ENCODE peak calls at places on chromosomes 16 and 17, in ten cellular contexts. Y, P, R, N, B, F, U, D, G and T are unnamed samples.

GRCh38 chr16:81480856-81481821 is 36.5 kb downstream of the CMIP start:
- DNase-seq in Y (no peak), P (no peak), R (peak), N (peak), B (no peak), F (no peak), U (no peak), D (peak), G (no peak), T (no peak)

GRCh38 chr17:47692137-47692894 is 1.6 kb upstream of the TBKBP1 start:
- DNase-seq in Y (no peak), P (no peak), R (no peak), N (no peak), B (no peak), F (no peak), U (peak), D (no peak), G (no peak), T (no peak)

GRCh38 chr17:41544497-41544896 is 16.4 kb upstream of the KRT19 start:
- DNase-seq in Y (peak), P (no peak), R (no peak), N (no peak), B (no peak), F (no peak), U (no peak), D (no peak), G (no peak), T (no peak)

GRCh38 chr16:4051591-4051990 is 64.7 kb downstream of the ADCY9 start:
- DNase-seq in Y (no peak), P (no peak), R (no peak), N (peak), B (no peak), F (no peak), U (no peak), D (no peak), G (no peak), T (no peak)

GRCh38 chr17:38739305-38739704 is 8.8 kb downstream of the PCGF2 start:
- DNase-seq in Y (no peak), P (no peak), R (no peak), N (no peak), B (no peak), F (no peak), U (no peak), D (no peak), G (no peak), T (no peak)

GRCh38 chr16:24845726-24846547 is at the start of gene SLC5A11:
- DNase-seq in Y (no peak), P (no peak), R (no peak), N (no peak), B (no peak), F (no peak), U (no peak), D (no peak), G (no peak), T (no peak)

GRCh38 chr17:27845264-27846041 is 45.1 kb upstream of the NOS2 start:
- DNase-seq in Y (no peak), P (no peak), R (no peak), N (no peak), B (no peak), F (no peak), U (no peak), D (no peak), G (no peak), T (no peak)

GRCh38 chr17:27540300-27541105 is 84.3 kb downstream of the KSR1 start:
- DNase-seq in Y (no peak), P (no peak), R (no peak), N (peak), B (no peak), F (no peak), U (no peak), D (peak), G (no peak), T (peak)

GRCh38 chr16:14070877-14071575 is at the start of gene MRTFB:
- DNase-seq in Y (peak), P (peak), R (peak), N (peak), B (peak), F (peak), U (no peak), D (peak), G (peak), T (peak)

GRCh38 chr17:42989726-42990652 is 8.2 kb upstream of the RPL27 start:
- DNase-seq in Y (no peak), P (no peak), R (no peak), N (peak), B (no peak), F (peak), U (no peak), D (no peak), G (no peak), T (no peak)

GRCh38 chr17:52420555-52421078 is 262.1 kb upstream of the CA10 start:
- DNase-seq in Y (no peak), P (no peak), R (no peak), N (no peak), B (no peak), F (no peak), U (no peak), D (no peak), G (no peak), T (no peak)

GRCh38 chr17:33021731-33022408 is 30.2 kb downstream of the SPACA3 start:
- DNase-seq in Y (no peak), P (no peak), R (no peak), N (no peak), B (no peak), F (no peak), U (peak), D (no peak), G (no peak), T (no peak)

GRCh38 chr17:41100081-41100480 is 1.9 kb downstream of the KRTAP4-16 start:
- DNase-seq in Y (no peak), P (no peak), R (no peak), N (no peak), B (no peak), F (no peak), U (no peak), D (no peak), G (no peak), T (no peak)

GRCh38 chr16:9337262-9338032 is 246.0 kb downstream of the HAPSTR1 start:
- DNase-seq in Y (no peak), P (no peak), R (no peak), N (no peak), B (no peak), F (no peak), U (no peak), D (no peak), G (no peak), T (no peak)

GRCh38 chr16:79874391-79874790 is 273.9 kb upstream of the MAF start:
- DNase-seq in Y (no peak), P (no peak), R (no peak), N (no peak), B (no peak), F (no peak), U (no peak), D (peak), G (no peak), T (peak)

GRCh38 chr16:21611178-21611545 is 11.8 kb downstream of the METTL9 start:
- DNase-seq in Y (no peak), P (no peak), R (no peak), N (peak), B (no peak), F (no peak), U (no peak), D (no peak), G (no peak), T (no peak)

GRCh38 chr17:82270651-82271050 is 2.8 kb downstream of the CSNK1D start:
- DNase-seq in Y (no peak), P (no peak), R (no peak), N (no peak), B (no peak), F (no peak), U (no peak), D (no peak), G (no peak), T (no peak)

GRCh38 chr16:89050868-89051311 is 42.8 kb upstream of the ACSF3 start:
- DNase-seq in Y (no peak), P (no peak), R (no peak), N (no peak), B (no peak), F (no peak), U (no peak), D (no peak), G (no peak), T (no peak)

GRCh38 chr17:29078183-29079045 is 35.5 kb downstream of the PIPOX start:
- DNase-seq in Y (peak), P (no peak), R (no peak), N (peak), B (no peak), F (no peak), U (no peak), D (peak), G (no peak), T (peak)

GRCh38 chr16:50989047-50989446 is 162.0 kb downstream of the SALL1 start:
- DNase-seq in Y (no peak), P (no peak), R (no peak), N (no peak), B (no peak), F (no peak), U (no peak), D (no peak), G (no peak), T (no peak)

GRCh38 chr17:76935331-76935730 is 67.1 kb downstream of the MGAT5B start:
- DNase-seq in Y (no peak), P (no peak), R (no peak), N (peak), B (no peak), F (peak), U (no peak), D (no peak), G (no peak), T (no peak)

GRCh38 chr16:67748791-67749282 is 29.7 kb upstream of the GFOD2 start:
- DNase-seq in Y (no peak), P (no peak), R (no peak), N (no peak), B (no peak), F (no peak), U (no peak), D (no peak), G (no peak), T (no peak)

GRCh38 chr17:30532871-30533270 is 55.7 kb downstream of the GOSR1 start:
- DNase-seq in Y (no peak), P (no peak), R (no peak), N (no peak), B (no peak), F (no peak), U (no peak), D (no peak), G (no peak), T (no peak)

GRCh38 chr17:28097901-28098300 is 55.4 kb downstream of the NLK start:
- DNase-seq in Y (no peak), P (no peak), R (no peak), N (no peak), B (no peak), F (no peak), U (no peak), D (no peak), G (no peak), T (no peak)

GRCh38 chr17:63698886-63699637 is 863 bp downstream of the LIMD2 start:
- DNase-seq in Y (peak), P (peak), R (peak), N (no peak), B (peak), F (no peak), U (no peak), D (peak), G (no peak), T (no peak)

GRCh38 chr17:48542956-48543853 is 1.7 kb downstream of the HOXB2 start:
- DNase-seq in Y (peak), P (peak), R (peak), N (peak), B (no peak), F (no peak), U (no peak), D (no peak), G (no peak), T (peak)

GRCh38 chr17:39700148-39700987 is 504 bp downstream of the ERBB2 start:
- DNase-seq in Y (no peak), P (no peak), R (no peak), N (peak), B (no peak), F (no peak), U (no peak), D (peak), G (no peak), T (no peak)

GRCh38 chr17:16286947-16287562 is 66.2 kb downstream of the CENPV start:
- DNase-seq in Y (no peak), P (no peak), R (peak), N (peak), B (no peak), F (no peak), U (no peak), D (peak), G (no peak), T (no peak)

GRCh38 chr16:11274964-11275363 is 1.3 kb downstream of the PRM2 start:
- DNase-seq in Y (no peak), P (no peak), R (no peak), N (no peak), B (no peak), F (no peak), U (no peak), D (no peak), G (no peak), T (no peak)

GRCh38 chr17:81245024-81245664 is 6.0 kb downstream of the NDUFAF8 start:
- DNase-seq in Y (no peak), P (no peak), R (peak), N (no peak), B (no peak), F (no peak), U (no peak), D (no peak), G (no peak), T (no peak)

GRCh38 chr17:62724398-62725146 is 83.5 kb downstream of the MARCHF10 start:
- DNase-seq in Y (no peak), P (peak), R (peak), N (no peak), B (peak), F (no peak), U (no peak), D (no peak), G (no peak), T (no peak)

GRCh38 chr16:82070656-82071369 is 35.8 kb downstream of the HSD17B2 start:
- DNase-seq in Y (peak), P (no peak), R (no peak), N (peak), B (no peak), F (peak), U (no peak), D (no peak), G (no peak), T (peak)

GRCh38 chr17:53919356-53919755 is 96.6 kb downstream of the KIF2B start:
- DNase-seq in Y (no peak), P (no peak), R (no peak), N (no peak), B (no peak), F (no peak), U (no peak), D (no peak), G (no peak), T (no peak)

GRCh38 chr16:10678655-10679054 is 16.1 kb downstream of the TEKT5 start:
- DNase-seq in Y (peak), P (no peak), R (no peak), N (no peak), B (no peak), F (no peak), U (peak), D (no peak), G (no peak), T (no peak)